ENCODE peak calls at places on chromosome 14, in five cellular contexts. A is AG04450; G is A549; Q is CD4-positive, alpha-beta T cell; L is pancreas. X is an unnamed sample. For H3K9me3, the result is how much of the 10 kb centered on the place peaks cover.

GRCh38 chr14:103755060-103755459 is 39.5 kb downstream of the ZFYVE21 start:
- DNase-seq in A (no peak), G (no peak), Q (no peak), L (no peak), X (no peak)

GRCh38 chr14:103186894-103187586 is 63.8 kb downstream of the TNFAIP2 start:
- DNase-seq in A (no peak), G (no peak), Q (no peak), L (peak), X (no peak)

GRCh38 chr14:91509083-91509877 is 830 bp downstream of the PPP4R3A start:
- DNase-seq in A (no peak), G (peak), Q (peak), L (peak), X (no peak)

GRCh38 chr14:103836976-103837725 is 10.2 kb downstream of the PPP1R13B start:
- DNase-seq in A (no peak), G (no peak), Q (no peak), L (no peak), X (no peak)

GRCh38 chr14:30569216-30569902 is 10.4 kb downstream of the G2E3 start:
- DNase-seq in A (no peak), G (no peak), Q (no peak), L (no peak), X (no peak)

GRCh38 chr14:69726761-69727511 is 40.0 kb upstream of the SRSF5 start:
- DNase-seq in A (peak), G (peak), Q (peak), L (peak), X (peak)

GRCh38 chr14:33454707-33455106 is 496.2 kb downstream of the EGLN3 start:
- DNase-seq in A (no peak), G (no peak), Q (no peak), L (no peak), X (no peak)

GRCh38 chr14:36556811-36557433 is 25.5 kb downstream of the NKX2-8 start:
- DNase-seq in A (no peak), G (peak), Q (no peak), L (peak), X (no peak)

GRCh38 chr14:56855891-56856461 is 45.7 kb upstream of the OTX2 start:
- DNase-seq in A (no peak), G (no peak), Q (no peak), L (no peak), X (no peak)

GRCh38 chr14:71242237-71242748 is 335.0 kb downstream of the PCNX1 start:
- DNase-seq in A (no peak), G (no peak), Q (no peak), L (no peak), X (no peak)

GRCh38 chr14:77242752-77243151 is 28.3 kb downstream of the NGB start:
- DNase-seq in A (no peak), G (no peak), Q (no peak), L (no peak), X (no peak)

GRCh38 chr14:41609704-41610183 is 3.1 kb downstream of the LRFN5 start:
- DNase-seq in A (no peak), G (peak), Q (no peak), L (peak), X (no peak)

GRCh38 chr14:44316647-44317432 is 190.2 kb downstream of the FSCB start:
- DNase-seq in A (peak), G (peak), Q (no peak), L (peak), X (peak)

GRCh38 chr14:33740531-33740930 is 210.3 kb downstream of the EGLN3 start:
- DNase-seq in A (no peak), G (no peak), Q (no peak), L (no peak), X (no peak)

GRCh38 chr14:82621881-82622450 is 1088.3 kb upstream of the SEL1L start:
- DNase-seq in A (no peak), G (no peak), Q (no peak), L (no peak), X (no peak)

GRCh38 chr14:49991491-49991890 is 98.6 kb downstream of the ARF6 start:
- DNase-seq in A (no peak), G (no peak), Q (no peak), L (no peak), X (no peak)

GRCh38 chr14:51533160-51533559 is 118.5 kb upstream of the FRMD6 start:
- DNase-seq in A (no peak), G (peak), Q (no peak), L (no peak), X (no peak)

GRCh38 chr14:91138511-91139359 is 24.9 kb downstream of the DGLUCY start:
- DNase-seq in A (no peak), G (peak), Q (no peak), L (peak), X (no peak)

DNA sequence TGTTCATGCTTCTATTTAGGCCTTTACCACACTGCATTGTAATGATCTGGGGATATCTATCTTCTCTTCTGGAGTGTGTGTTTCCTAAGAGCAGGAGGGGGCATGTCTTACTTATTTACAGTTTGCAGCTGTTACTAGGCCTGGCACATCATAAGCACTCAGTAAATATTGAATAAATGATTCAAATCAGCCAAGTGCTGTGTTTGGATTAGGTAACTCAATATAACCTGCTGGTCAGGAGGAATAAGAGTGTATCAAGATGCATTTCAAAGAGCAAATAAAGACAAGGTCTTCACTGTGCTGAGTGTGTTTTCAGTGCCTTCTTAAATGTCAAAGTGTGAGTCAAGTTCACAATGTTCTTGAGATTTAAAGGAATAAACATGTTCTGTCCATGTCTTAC is 186.1 kb downstream of the FOXG1 start:
- DNase-seq in A (no peak), G (no peak), Q (no peak), L (no peak), X (no peak)
- H3K9me3 ChIP-seq in A (under half), G (under half), Q (under half), L (under half), X (under half)

GRCh38 chr14:106417224-106418049 is 891.1 kb downstream of the TMEM121 start:
- DNase-seq in A (no peak), G (peak), Q (peak), L (peak), X (peak)
- TF ChIP-seq CTCF in A (peak), G (peak), Q (peak), L (no peak), X (peak)

DNA sequence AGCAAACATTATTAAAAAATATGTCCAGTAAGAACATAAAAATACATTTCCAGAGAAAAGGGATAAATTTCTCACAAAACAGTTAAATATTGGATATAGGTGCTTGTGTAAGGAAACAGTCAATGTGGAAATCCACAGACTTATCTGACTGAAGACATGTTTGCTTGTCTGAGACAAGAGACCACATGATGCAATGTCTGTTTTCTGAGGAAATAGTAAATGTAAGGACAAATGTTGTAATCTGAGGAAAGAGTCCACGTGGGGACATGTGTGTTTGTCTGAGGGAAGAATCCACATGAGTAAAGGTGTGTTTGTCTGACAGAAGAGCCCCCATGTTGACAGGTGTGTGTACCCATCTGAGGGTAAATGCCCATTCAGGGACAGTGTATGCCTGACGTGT is 1093.2 kb downstream of the TMEM121 start:
- DNase-seq in A (no peak), G (no peak), Q (no peak), L (no peak), X (no peak)
- H3K9me3 ChIP-seq in A (under half), G (under half), Q (under half), L (under half), X (under half)

GRCh38 chr14:63833728-63834127 is 19.1 kb upstream of the SYNE2 start:
- DNase-seq in A (no peak), G (peak), Q (no peak), L (no peak), X (no peak)
- TF ChIP-seq CTCF in A (no peak), G (no peak), Q (no peak), L (no peak), X (no peak)

DNA sequence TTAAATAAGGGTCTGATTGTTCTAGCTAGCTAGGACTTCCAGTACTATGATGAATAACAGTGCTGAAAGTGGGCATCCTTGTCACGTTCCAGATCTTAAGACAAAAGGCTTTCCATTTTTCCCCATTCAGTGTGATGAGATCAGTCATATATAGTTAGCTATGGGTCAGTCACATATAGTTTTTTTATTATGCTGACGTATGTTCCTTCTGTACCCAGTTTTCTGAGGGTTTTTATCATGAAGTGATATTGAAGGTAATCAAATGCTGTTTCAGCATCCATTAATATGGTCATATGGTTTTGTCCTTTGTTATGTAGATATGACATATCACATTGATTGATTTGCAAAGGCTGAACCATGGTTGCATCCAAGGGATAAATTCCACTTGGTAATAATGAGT is 800.1 kb upstream of the FBXO33 start:
- DNase-seq in A (no peak), G (no peak), Q (no peak), L (no peak), X (no peak)
- H3K9me3 ChIP-seq in A (under half), G (under half), Q (under half), L (under half), X (under half)

GRCh38 chr14:94675036-94675435 is 62.8 kb downstream of the SERPINA3 start:
- DNase-seq in A (no peak), G (no peak), Q (no peak), L (no peak), X (no peak)

GRCh38 chr14:94673781-94674231 is 61.6 kb downstream of the SERPINA3 start:
- DNase-seq in A (no peak), G (no peak), Q (no peak), L (no peak), X (no peak)

GRCh38 chr14:94670692-94671285 is 58.6 kb downstream of the SERPINA3 start:
- DNase-seq in A (no peak), G (no peak), Q (no peak), L (no peak), X (no peak)

GRCh38 chr14:94673071-94673470 is 60.9 kb downstream of the SERPINA3 start:
- DNase-seq in A (no peak), G (no peak), Q (no peak), L (no peak), X (no peak)

DNA sequence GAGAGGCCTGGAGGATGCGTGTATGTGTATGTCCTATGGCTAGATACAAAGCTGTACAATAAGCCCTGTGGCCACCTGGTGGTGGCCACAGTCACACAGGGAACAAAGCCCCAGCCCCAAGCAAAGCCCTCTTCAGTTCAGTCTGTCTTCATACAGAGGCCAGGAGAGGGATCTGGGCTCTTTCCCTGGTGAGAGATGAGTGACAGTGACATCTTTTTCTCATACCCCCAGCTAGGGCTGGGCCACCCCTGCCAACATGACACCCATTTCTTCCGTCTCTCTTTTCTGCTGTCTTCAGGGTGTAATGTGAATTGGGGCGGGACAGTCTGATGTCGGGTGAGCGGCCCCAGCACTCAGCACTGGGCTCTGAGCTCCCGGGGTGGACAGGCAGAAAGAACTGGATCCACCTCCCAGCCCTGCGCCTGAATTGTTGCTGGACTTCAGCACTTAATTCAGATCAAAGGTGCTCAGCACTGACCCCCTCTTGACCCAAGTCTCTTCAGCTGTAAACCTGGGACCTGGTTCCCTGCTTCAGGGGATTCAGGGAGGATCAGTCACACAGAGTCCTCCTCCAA is 59.8 kb downstream of the SERPINA3 start:
- DNase-seq in A (no peak), G (no peak), Q (no peak), L (no peak), X (no peak)
- TF ChIP-seq CTCF in A (peak), G (no peak), Q (no peak), L (no peak), X (peak)

GRCh38 chr14:101380512-101380911 is 180.8 kb upstream of the DIO3 start:
- DNase-seq in A (no peak), G (no peak), Q (no peak), L (no peak), X (no peak)
- H3K9me3 ChIP-seq in A (under half), G (under half), Q (under half), L (under half), X (under half)

GRCh38 chr14:22471545-22472121 is 117.4 kb downstream of the DAD1 start:
- DNase-seq in A (no peak), G (peak), Q (no peak), L (peak), X (peak)

GRCh38 chr14:22474730-22475351 is 114.2 kb downstream of the DAD1 start:
- DNase-seq in A (no peak), G (no peak), Q (no peak), L (no peak), X (no peak)

GRCh38 chr14:22472466-22472865 is 116.6 kb downstream of the DAD1 start:
- DNase-seq in A (no peak), G (no peak), Q (no peak), L (no peak), X (no peak)

GRCh38 chr14:22475381-22475780 is 113.6 kb downstream of the DAD1 start:
- DNase-seq in A (no peak), G (no peak), Q (no peak), L (no peak), X (no peak)

GRCh38 chr14:22472935-22473854 is 115.8 kb downstream of the DAD1 start:
- DNase-seq in A (no peak), G (peak), Q (no peak), L (peak), X (no peak)
- TF ChIP-seq CTCF in A (peak), G (peak), Q (no peak), L (peak), X (peak)

GRCh38 chr14:48670939-48671338 is 915.2 kb downstream of the RPS29 start:
- DNase-seq in A (no peak), G (no peak), Q (no peak), L (no peak), X (no peak)

DNA sequence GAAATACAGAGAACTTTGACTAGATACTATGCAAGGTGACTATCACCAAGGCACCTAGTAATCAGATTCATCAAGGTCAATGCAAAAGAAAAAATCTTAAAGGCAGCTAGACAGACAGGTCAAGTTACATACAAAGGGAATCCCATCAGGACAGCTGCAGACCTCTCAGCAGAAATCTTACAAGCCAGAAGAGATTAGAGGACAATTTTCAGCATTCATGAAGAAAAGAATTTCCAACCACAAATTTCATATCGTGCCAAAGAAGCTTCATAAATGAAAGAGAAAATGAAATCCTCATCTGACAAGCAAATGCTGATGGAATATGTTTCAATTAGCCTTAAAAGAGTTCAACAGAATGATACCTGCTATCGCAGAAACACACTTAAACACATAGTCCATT is 913.7 kb downstream of the RPS29 start:
- DNase-seq in A (no peak), G (no peak), Q (no peak), L (no peak), X (no peak)
- H3K9me3 ChIP-seq in A (under half), G (under half), Q (under half), L (under half), X (under half)

GRCh38 chr14:21917699-21918436 is 244.2 kb upstream of the OR4E1 start:
- DNase-seq in A (peak), G (peak), Q (peak), L (peak), X (peak)
- TF ChIP-seq CTCF in A (peak), G (peak), Q (peak), L (peak), X (peak)